ENCODE peak calls at places on chromosomes 7 and 10, in nine cellular contexts. One of them, this sample, is unnamed.

GRCh38 chr10:96588060-96588554 is 1.3 kb upstream of the TM9SF3 start:
- DNase-seq in astrocyte of the spinal cord: no peak
- DNase-seq in SW480: peak
- DNase-seq in NCI-H1694 treated with DMSO at 0.1 percent for 48 hours: no peak
- DNase-seq in HuH-7: peak
- DNase-seq in fibroblast of villous mesenchyme: no peak
- DNase-seq in RPMI7951: no peak
- DNase-seq in mucosa of gallbladder: no peak
- DNase-seq in activated T-cell treated with anti-CD3 and anti-CD28 coated beads, Interleukin-2, amount 50 U/mL, for 4 hours: no peak
- DNase-seq in this sample: no peak

GRCh38 chr10:62244785-62245595 is 23.7 kb downstream of the RTKN2 start:
- DNase-seq in astrocyte of the spinal cord: peak
- DNase-seq in SW480: peak
- DNase-seq in NCI-H1694 treated with DMSO at 0.1 percent for 48 hours: peak
- DNase-seq in HuH-7: no peak
- DNase-seq in fibroblast of villous mesenchyme: peak
- DNase-seq in RPMI7951: peak
- DNase-seq in mucosa of gallbladder: peak
- DNase-seq in activated T-cell treated with anti-CD3 and anti-CD28 coated beads, Interleukin-2, amount 50 U/mL, for 4 hours: peak
- DNase-seq in this sample: no peak

GRCh38 chr10:101566333-101567164 is 21.5 kb downstream of the POLL start:
- DNase-seq in astrocyte of the spinal cord: peak
- DNase-seq in SW480: no peak
- DNase-seq in NCI-H1694 treated with DMSO at 0.1 percent for 48 hours: no peak
- DNase-seq in HuH-7: no peak
- DNase-seq in fibroblast of villous mesenchyme: no peak
- DNase-seq in RPMI7951: peak
- DNase-seq in mucosa of gallbladder: no peak
- DNase-seq in activated T-cell treated with anti-CD3 and anti-CD28 coated beads, Interleukin-2, amount 50 U/mL, for 4 hours: no peak
- DNase-seq in this sample: no peak

GRCh38 chr10:110399163-110400094 is 94.7 kb upstream of the SMNDC1 start:
- DNase-seq in astrocyte of the spinal cord: peak
- DNase-seq in SW480: peak
- DNase-seq in NCI-H1694 treated with DMSO at 0.1 percent for 48 hours: no peak
- DNase-seq in HuH-7: no peak
- DNase-seq in fibroblast of villous mesenchyme: peak
- DNase-seq in RPMI7951: peak
- DNase-seq in mucosa of gallbladder: peak
- DNase-seq in activated T-cell treated with anti-CD3 and anti-CD28 coated beads, Interleukin-2, amount 50 U/mL, for 4 hours: no peak
- DNase-seq in this sample: no peak

GRCh38 chr10:88507380-88507779 is 75.7 kb downstream of the RNLS start:
- DNase-seq in astrocyte of the spinal cord: no peak
- DNase-seq in SW480: no peak
- DNase-seq in NCI-H1694 treated with DMSO at 0.1 percent for 48 hours: no peak
- DNase-seq in HuH-7: no peak
- DNase-seq in fibroblast of villous mesenchyme: peak
- DNase-seq in RPMI7951: no peak
- DNase-seq in mucosa of gallbladder: no peak
- DNase-seq in activated T-cell treated with anti-CD3 and anti-CD28 coated beads, Interleukin-2, amount 50 U/mL, for 4 hours: no peak
- DNase-seq in this sample: no peak

GRCh38 chr10:61882621-61883375 is 18.7 kb upstream of the ARID5B start:
- DNase-seq in astrocyte of the spinal cord: peak
- DNase-seq in SW480: peak
- DNase-seq in NCI-H1694 treated with DMSO at 0.1 percent for 48 hours: no peak
- DNase-seq in HuH-7: no peak
- DNase-seq in fibroblast of villous mesenchyme: no peak
- DNase-seq in RPMI7951: peak
- DNase-seq in mucosa of gallbladder: no peak
- DNase-seq in activated T-cell treated with anti-CD3 and anti-CD28 coated beads, Interleukin-2, amount 50 U/mL, for 4 hours: peak
- DNase-seq in this sample: no peak

GRCh38 chr7:98760201-98760651 is 109.6 kb downstream of the TMEM130 start:
- DNase-seq in astrocyte of the spinal cord: peak
- DNase-seq in SW480: no peak
- DNase-seq in NCI-H1694 treated with DMSO at 0.1 percent for 48 hours: no peak
- DNase-seq in HuH-7: no peak
- DNase-seq in fibroblast of villous mesenchyme: no peak
- DNase-seq in RPMI7951: peak
- DNase-seq in mucosa of gallbladder: no peak
- DNase-seq in activated T-cell treated with anti-CD3 and anti-CD28 coated beads, Interleukin-2, amount 50 U/mL, for 4 hours: no peak
- DNase-seq in this sample: no peak

GRCh38 chr7:74027683-74028320 is at the start of gene ELN:
- DNase-seq in astrocyte of the spinal cord: no peak
- DNase-seq in SW480: no peak
- DNase-seq in NCI-H1694 treated with DMSO at 0.1 percent for 48 hours: peak
- DNase-seq in HuH-7: no peak
- DNase-seq in fibroblast of villous mesenchyme: peak
- DNase-seq in RPMI7951: no peak
- DNase-seq in mucosa of gallbladder: peak
- DNase-seq in activated T-cell treated with anti-CD3 and anti-CD28 coated beads, Interleukin-2, amount 50 U/mL, for 4 hours: no peak
- DNase-seq in this sample: no peak

GRCh38 chr10:48634984-48635557 is 30.2 kb upstream of the ARHGAP22 start:
- DNase-seq in astrocyte of the spinal cord: no peak
- DNase-seq in SW480: no peak
- DNase-seq in NCI-H1694 treated with DMSO at 0.1 percent for 48 hours: no peak
- DNase-seq in HuH-7: no peak
- DNase-seq in fibroblast of villous mesenchyme: no peak
- DNase-seq in RPMI7951: no peak
- DNase-seq in mucosa of gallbladder: no peak
- DNase-seq in activated T-cell treated with anti-CD3 and anti-CD28 coated beads, Interleukin-2, amount 50 U/mL, for 4 hours: no peak
- DNase-seq in this sample: no peak

GRCh38 chr7:93566876-93567275 is 7.6 kb downstream of the CALCR start:
- DNase-seq in astrocyte of the spinal cord: no peak
- DNase-seq in SW480: no peak
- DNase-seq in NCI-H1694 treated with DMSO at 0.1 percent for 48 hours: no peak
- DNase-seq in HuH-7: no peak
- DNase-seq in fibroblast of villous mesenchyme: no peak
- DNase-seq in RPMI7951: no peak
- DNase-seq in mucosa of gallbladder: no peak
- DNase-seq in activated T-cell treated with anti-CD3 and anti-CD28 coated beads, Interleukin-2, amount 50 U/mL, for 4 hours: no peak
- DNase-seq in this sample: no peak

GRCh38 chr7:32616625-32617024 is 121.3 kb downstream of the AVL9 start:
- DNase-seq in astrocyte of the spinal cord: peak
- DNase-seq in SW480: no peak
- DNase-seq in NCI-H1694 treated with DMSO at 0.1 percent for 48 hours: no peak
- DNase-seq in HuH-7: no peak
- DNase-seq in fibroblast of villous mesenchyme: peak
- DNase-seq in RPMI7951: peak
- DNase-seq in mucosa of gallbladder: no peak
- DNase-seq in activated T-cell treated with anti-CD3 and anti-CD28 coated beads, Interleukin-2, amount 50 U/mL, for 4 hours: no peak
- DNase-seq in this sample: no peak

GRCh38 chr7:140333209-140333608 is 65.1 kb downstream of the SLC37A3 start:
- DNase-seq in astrocyte of the spinal cord: no peak
- DNase-seq in SW480: no peak
- DNase-seq in NCI-H1694 treated with DMSO at 0.1 percent for 48 hours: no peak
- DNase-seq in HuH-7: no peak
- DNase-seq in fibroblast of villous mesenchyme: no peak
- DNase-seq in RPMI7951: no peak
- DNase-seq in mucosa of gallbladder: no peak
- DNase-seq in activated T-cell treated with anti-CD3 and anti-CD28 coated beads, Interleukin-2, amount 50 U/mL, for 4 hours: no peak
- DNase-seq in this sample: no peak

GRCh38 chr10:44419790-44420549 is 35.1 kb upstream of the CXCL12 start:
- DNase-seq in astrocyte of the spinal cord: no peak
- DNase-seq in SW480: no peak
- DNase-seq in NCI-H1694 treated with DMSO at 0.1 percent for 48 hours: no peak
- DNase-seq in HuH-7: no peak
- DNase-seq in fibroblast of villous mesenchyme: no peak
- DNase-seq in RPMI7951: no peak
- DNase-seq in mucosa of gallbladder: no peak
- DNase-seq in activated T-cell treated with anti-CD3 and anti-CD28 coated beads, Interleukin-2, amount 50 U/mL, for 4 hours: no peak
- DNase-seq in this sample: no peak

GRCh38 chr7:2523941-2524807 is 4.6 kb downstream of the LFNG start:
- DNase-seq in astrocyte of the spinal cord: peak
- DNase-seq in SW480: peak
- DNase-seq in NCI-H1694 treated with DMSO at 0.1 percent for 48 hours: no peak
- DNase-seq in HuH-7: no peak
- DNase-seq in fibroblast of villous mesenchyme: peak
- DNase-seq in RPMI7951: peak
- DNase-seq in mucosa of gallbladder: peak
- DNase-seq in activated T-cell treated with anti-CD3 and anti-CD28 coated beads, Interleukin-2, amount 50 U/mL, for 4 hours: no peak
- DNase-seq in this sample: no peak

GRCh38 chr10:77212632-77213031 is 425.0 kb downstream of the KCNMA1 start:
- DNase-seq in astrocyte of the spinal cord: no peak
- DNase-seq in SW480: no peak
- DNase-seq in NCI-H1694 treated with DMSO at 0.1 percent for 48 hours: no peak
- DNase-seq in HuH-7: no peak
- DNase-seq in fibroblast of villous mesenchyme: no peak
- DNase-seq in RPMI7951: no peak
- DNase-seq in mucosa of gallbladder: no peak
- DNase-seq in activated T-cell treated with anti-CD3 and anti-CD28 coated beads, Interleukin-2, amount 50 U/mL, for 4 hours: no peak
- DNase-seq in this sample: no peak

GRCh38 chr10:110717830-110718595 is 73.9 kb downstream of the RBM20 start:
- DNase-seq in astrocyte of the spinal cord: no peak
- DNase-seq in SW480: no peak
- DNase-seq in NCI-H1694 treated with DMSO at 0.1 percent for 48 hours: peak
- DNase-seq in HuH-7: no peak
- DNase-seq in fibroblast of villous mesenchyme: no peak
- DNase-seq in RPMI7951: no peak
- DNase-seq in mucosa of gallbladder: no peak
- DNase-seq in activated T-cell treated with anti-CD3 and anti-CD28 coated beads, Interleukin-2, amount 50 U/mL, for 4 hours: no peak
- DNase-seq in this sample: peak

GRCh38 chr7:98470131-98470985 is 69.5 kb upstream of the BAIAP2L1 start:
- DNase-seq in astrocyte of the spinal cord: no peak
- DNase-seq in SW480: peak
- DNase-seq in NCI-H1694 treated with DMSO at 0.1 percent for 48 hours: no peak
- DNase-seq in HuH-7: peak
- DNase-seq in fibroblast of villous mesenchyme: no peak
- DNase-seq in RPMI7951: peak
- DNase-seq in mucosa of gallbladder: peak
- DNase-seq in activated T-cell treated with anti-CD3 and anti-CD28 coated beads, Interleukin-2, amount 50 U/mL, for 4 hours: peak
- DNase-seq in this sample: no peak

GRCh38 chr7:129499915-129500463 is 2.3 kb upstream of the SMKR1 start:
- DNase-seq in astrocyte of the spinal cord: no peak
- DNase-seq in SW480: no peak
- DNase-seq in NCI-H1694 treated with DMSO at 0.1 percent for 48 hours: no peak
- DNase-seq in HuH-7: no peak
- DNase-seq in fibroblast of villous mesenchyme: no peak
- DNase-seq in RPMI7951: no peak
- DNase-seq in mucosa of gallbladder: no peak
- DNase-seq in activated T-cell treated with anti-CD3 and anti-CD28 coated beads, Interleukin-2, amount 50 U/mL, for 4 hours: no peak
- DNase-seq in this sample: no peak

GRCh38 chr10:8137272-8137680 is 82.8 kb downstream of the GATA3 start:
- DNase-seq in astrocyte of the spinal cord: no peak
- DNase-seq in SW480: no peak
- DNase-seq in NCI-H1694 treated with DMSO at 0.1 percent for 48 hours: no peak
- DNase-seq in HuH-7: no peak
- DNase-seq in fibroblast of villous mesenchyme: no peak
- DNase-seq in RPMI7951: peak
- DNase-seq in mucosa of gallbladder: no peak
- DNase-seq in activated T-cell treated with anti-CD3 and anti-CD28 coated beads, Interleukin-2, amount 50 U/mL, for 4 hours: peak
- DNase-seq in this sample: no peak

GRCh38 chr7:112120818-112121217 is 85.4 kb downstream of the DOCK4 start:
- DNase-seq in astrocyte of the spinal cord: no peak
- DNase-seq in SW480: no peak
- DNase-seq in NCI-H1694 treated with DMSO at 0.1 percent for 48 hours: no peak
- DNase-seq in HuH-7: no peak
- DNase-seq in fibroblast of villous mesenchyme: no peak
- DNase-seq in RPMI7951: no peak
- DNase-seq in mucosa of gallbladder: no peak
- DNase-seq in activated T-cell treated with anti-CD3 and anti-CD28 coated beads, Interleukin-2, amount 50 U/mL, for 4 hours: no peak
- DNase-seq in this sample: no peak

GRCh38 chr10:178208-178607 is 43.0 kb downstream of the ZMYND11 start:
- DNase-seq in astrocyte of the spinal cord: peak
- DNase-seq in SW480: peak
- DNase-seq in NCI-H1694 treated with DMSO at 0.1 percent for 48 hours: peak
- DNase-seq in HuH-7: peak
- DNase-seq in fibroblast of villous mesenchyme: peak
- DNase-seq in RPMI7951: peak
- DNase-seq in mucosa of gallbladder: no peak
- DNase-seq in activated T-cell treated with anti-CD3 and anti-CD28 coated beads, Interleukin-2, amount 50 U/mL, for 4 hours: no peak
- DNase-seq in this sample: peak

GRCh38 chr10:87798082-87798481 is 19.9 kb downstream of the ATAD1 start:
- DNase-seq in astrocyte of the spinal cord: no peak
- DNase-seq in SW480: no peak
- DNase-seq in NCI-H1694 treated with DMSO at 0.1 percent for 48 hours: no peak
- DNase-seq in HuH-7: no peak
- DNase-seq in fibroblast of villous mesenchyme: no peak
- DNase-seq in RPMI7951: no peak
- DNase-seq in mucosa of gallbladder: no peak
- DNase-seq in activated T-cell treated with anti-CD3 and anti-CD28 coated beads, Interleukin-2, amount 50 U/mL, for 4 hours: no peak
- DNase-seq in this sample: no peak

GRCh38 chr7:131897016-131897789 is 340.8 kb upstream of the PODXL start:
- DNase-seq in astrocyte of the spinal cord: peak
- DNase-seq in SW480: no peak
- DNase-seq in NCI-H1694 treated with DMSO at 0.1 percent for 48 hours: no peak
- DNase-seq in HuH-7: no peak
- DNase-seq in fibroblast of villous mesenchyme: peak
- DNase-seq in RPMI7951: peak
- DNase-seq in mucosa of gallbladder: no peak
- DNase-seq in activated T-cell treated with anti-CD3 and anti-CD28 coated beads, Interleukin-2, amount 50 U/mL, for 4 hours: no peak
- DNase-seq in this sample: no peak

GRCh38 chr7:66138994-66139752 is 24.5 kb downstream of the CRCP start:
- DNase-seq in astrocyte of the spinal cord: peak
- DNase-seq in SW480: no peak
- DNase-seq in NCI-H1694 treated with DMSO at 0.1 percent for 48 hours: no peak
- DNase-seq in HuH-7: no peak
- DNase-seq in fibroblast of villous mesenchyme: peak
- DNase-seq in RPMI7951: peak
- DNase-seq in mucosa of gallbladder: no peak
- DNase-seq in activated T-cell treated with anti-CD3 and anti-CD28 coated beads, Interleukin-2, amount 50 U/mL, for 4 hours: no peak
- DNase-seq in this sample: no peak

GRCh38 chr7:48182736-48183369 is 11.6 kb downstream of the ABCA13 start:
- DNase-seq in astrocyte of the spinal cord: peak
- DNase-seq in SW480: no peak
- DNase-seq in NCI-H1694 treated with DMSO at 0.1 percent for 48 hours: no peak
- DNase-seq in HuH-7: no peak
- DNase-seq in fibroblast of villous mesenchyme: peak
- DNase-seq in RPMI7951: peak
- DNase-seq in mucosa of gallbladder: no peak
- DNase-seq in activated T-cell treated with anti-CD3 and anti-CD28 coated beads, Interleukin-2, amount 50 U/mL, for 4 hours: no peak
- DNase-seq in this sample: no peak

This sample was measured in DMS 273 treated with DMSO at 0.1 percent for 48 hours.